ENCODE peak calls at places on chromosomes 13 and 19, in four cellular contexts. G is H1, E is HCT116, W is GM12878. M is an unnamed sample.

GRCh38 chr13:20923272-20923671 is 20.7 kb upstream of the XPO4 start:
- DNase-seq in G (no peak), E (no peak), W (no peak), M (peak)

GRCh38 chr13:112072531-112073244 is 5.7 kb downstream of the SOX1 start:
- DNase-seq in G (no peak), E (no peak), W (no peak), M (no peak)

GRCh38 chr19:31511696-31512095 is 162.5 kb upstream of the TSHZ3 start:
- DNase-seq in G (no peak), E (no peak), W (no peak), M (no peak)

GRCh38 chr13:95212962-95213850 is 88.0 kb downstream of the ABCC4 start:
- DNase-seq in G (no peak), E (no peak), W (no peak), M (no peak)

GRCh38 chr13:85651440-85651839 is 147.8 kb downstream of the SLITRK6 start:
- DNase-seq in G (no peak), E (no peak), W (no peak), M (no peak)

GRCh38 chr13:73835138-73835721 is 299.0 kb downstream of the KLF12 start:
- DNase-seq in G (no peak), E (peak), W (peak), M (peak)

GRCh38 chr13:97502192-97502591 is 68.2 kb downstream of the RAP2A start:
- DNase-seq in G (no peak), E (no peak), W (no peak), M (no peak)

GRCh38 chr19:524062-524674 is 7.4 kb upstream of the CDC34 start:
- DNase-seq in G (no peak), E (no peak), W (no peak), M (no peak)

GRCh38 chr13:72696590-72696989 is 30.8 kb downstream of the MZT1 start:
- DNase-seq in G (no peak), E (peak), W (no peak), M (no peak)

GRCh38 chr13:28741080-28741479 is 22.3 kb upstream of the SLC46A3 start:
- DNase-seq in G (no peak), E (no peak), W (no peak), M (no peak)

GRCh38 chr13:97945342-97945741 is 8.1 kb upstream of the IPO5 start:
- DNase-seq in G (no peak), E (no peak), W (no peak), M (no peak)

GRCh38 chr19:4811328-4812131 is 20.0 kb downstream of the TICAM1 start:
- DNase-seq in G (no peak), E (peak), W (no peak), M (peak)

GRCh38 chr19:45151821-45152503 is 8.8 kb downstream of the NKPD1 start:
- DNase-seq in G (no peak), E (no peak), W (no peak), M (no peak)

GRCh38 chr19:55047951-55048350 is 9.9 kb upstream of the GP6 start:
- DNase-seq in G (no peak), E (no peak), W (no peak), M (no peak)

GRCh38 chr13:103762523-103762922 is 696.3 kb upstream of the SLC10A2 start:
- DNase-seq in G (no peak), E (no peak), W (no peak), M (no peak)

GRCh38 chr19:40806385-40807146 is 7.6 kb downstream of the EGLN2 start:
- DNase-seq in G (peak), E (peak), W (no peak), M (peak)

GRCh38 chr19:18416778-18417249 is 2.4 kb upstream of the SSBP4 start:
- DNase-seq in G (no peak), E (no peak), W (no peak), M (peak)

GRCh38 chr13:113737803-113738202 is 21.2 kb upstream of the TMEM255B start:
- DNase-seq in G (no peak), E (no peak), W (no peak), M (no peak)

GRCh38 chr13:113735750-113736149 is 23.3 kb upstream of the TMEM255B start:
- DNase-seq in G (no peak), E (no peak), W (no peak), M (no peak)

GRCh38 chr13:113734826-113735125 is 24.2 kb upstream of the TMEM255B start:
- DNase-seq in G (no peak), E (no peak), W (no peak), M (no peak)

GRCh38 chr13:113735194-113735593 is 23.8 kb upstream of the TMEM255B start:
- DNase-seq in G (no peak), E (no peak), W (no peak), M (no peak)

GRCh38 chr13:113736258-113736731 is 22.7 kb upstream of the TMEM255B start:
- DNase-seq in G (no peak), E (no peak), W (no peak), M (no peak)
- TF ChIP-seq EGR1 in G (no peak), E (no peak), W (no peak), M (no peak)

GRCh38 chr13:76331948-76332712 is 554.1 kb downstream of the KCTD12 start:
- DNase-seq in G (no peak), E (no peak), W (no peak), M (no peak)
- TF ChIP-seq EGR1 in G (no peak), E (no peak), W (no peak), M (no peak)

GRCh38 chr13:34155931-34156607 is 338.1 kb downstream of the RFC3 start:
- DNase-seq in G (no peak), E (peak), W (no peak), M (no peak)
- TF ChIP-seq EGR1 in G (no peak), E (no peak), W (no peak), M (no peak)

GRCh38 chr19:51123381-51124186 is 1.1 kb upstream of the SIGLEC9 start:
- DNase-seq in G (no peak), E (no peak), W (no peak), M (no peak)
- TF ChIP-seq EGR1 in G (no peak), E (no peak), W (no peak), M (no peak)

DNA sequence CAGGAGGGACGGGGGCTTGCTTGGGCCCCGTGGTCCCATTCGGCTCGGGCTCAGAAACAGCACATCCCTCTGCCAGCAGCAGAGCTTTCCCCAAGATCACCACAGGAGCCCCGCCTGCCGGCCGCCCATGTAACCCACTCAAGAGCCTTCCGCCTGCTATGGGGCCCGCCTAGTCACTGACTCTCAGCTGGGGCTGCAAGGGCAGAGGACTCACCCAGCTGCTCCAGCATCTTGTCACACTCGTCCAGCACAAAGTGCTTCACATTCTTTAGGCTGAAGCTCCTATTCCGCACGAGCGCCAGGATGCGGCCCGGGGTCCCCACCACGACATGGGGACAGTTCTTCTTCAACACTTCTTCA is 8.4 kb downstream of the DDX39A start:
- DNase-seq in G (no peak), E (no peak), W (no peak), M (peak)
- TF ChIP-seq EGR1 in G (no peak), E (no peak), W (no peak), M (no peak)

GRCh38 chr13:111029957-111030609 is 85.0 kb upstream of the ARHGEF7 start:
- DNase-seq in G (no peak), E (no peak), W (no peak), M (no peak)

GRCh38 chr13:111033172-111034133 is 81.7 kb upstream of the ARHGEF7 start:
- DNase-seq in G (no peak), E (no peak), W (no peak), M (no peak)

GRCh38 chr13:111027481-111028439 is 87.3 kb upstream of the ARHGEF7 start:
- DNase-seq in G (no peak), E (no peak), W (no peak), M (no peak)

GRCh38 chr13:111034811-111035210 is 80.3 kb upstream of the ARHGEF7 start:
- DNase-seq in G (no peak), E (no peak), W (no peak), M (no peak)

DNA sequence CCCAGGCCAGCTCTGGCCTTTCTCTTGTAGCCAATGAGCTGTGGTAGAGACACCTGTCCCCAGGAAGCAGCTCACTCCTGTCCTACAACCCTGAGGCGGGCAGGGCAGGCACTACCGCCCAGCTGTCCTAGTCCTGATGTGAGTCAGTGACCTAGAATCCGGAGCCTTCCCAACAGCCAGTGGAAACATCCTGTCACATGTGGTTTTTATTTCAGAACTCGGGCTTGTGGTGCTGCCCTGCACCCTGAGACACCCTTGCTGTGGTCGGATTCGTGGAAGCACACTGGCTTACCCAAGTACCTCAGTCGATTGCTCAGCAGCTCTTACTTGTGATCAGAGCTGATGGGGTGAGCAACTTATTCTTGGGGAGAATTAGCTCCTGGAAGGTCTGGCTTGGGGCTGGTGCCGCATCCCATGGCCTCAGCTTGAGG is 83.6 kb upstream of the ARHGEF7 start:
- DNase-seq in G (no peak), E (no peak), W (no peak), M (no peak)
- TF ChIP-seq EGR1 in G (no peak), E (no peak), W (no peak), M (no peak)

GRCh38 chr19:2495651-2496316 is 19.9 kb downstream of the GADD45B start:
- DNase-seq in G (no peak), E (no peak), W (no peak), M (no peak)

GRCh38 chr19:2495130-2495641 is 19.3 kb downstream of the GADD45B start:
- DNase-seq in G (no peak), E (no peak), W (no peak), M (no peak)

GRCh38 chr19:2492870-2493269 is 16.9 kb downstream of the GADD45B start:
- DNase-seq in G (no peak), E (no peak), W (no peak), M (no peak)

GRCh38 chr19:2494084-2494446 is 18.1 kb downstream of the GADD45B start:
- DNase-seq in G (no peak), E (no peak), W (no peak), M (no peak)

GRCh38 chr19:2494447-2495129 is 18.7 kb downstream of the GADD45B start:
- DNase-seq in G (no peak), E (no peak), W (no peak), M (peak)
- TF ChIP-seq EGR1 in G (no peak), E (no peak), W (no peak), M (no peak)

GRCh38 chr19:8501547-8501946 is 893 bp downstream of the PRAM1 start:
- DNase-seq in G (no peak), E (no peak), W (no peak), M (no peak)
- TF ChIP-seq EGR1 in G (no peak), E (no peak), W (no peak), M (no peak)

GRCh38 chr13:52195052-52195837 is 35.8 kb upstream of the NEK3 start:
- DNase-seq in G (peak), E (no peak), W (no peak), M (no peak)
- TF ChIP-seq EGR1 in G (no peak), E (no peak), W (no peak), M (no peak)

M was measured in K562.